ENCODE peak calls at places on chromosomes 6 and 20, in eight cellular contexts. E, J, N, H, X, C, Y and Z are unnamed samples.

GRCh38 chr6:28336284-28337024 is 506 bp upstream of the ZSCAN31 start:
- DNase-seq in H (peak; percentile 36), X (no peak), J (no peak), N (peak; percentile 28), Y (no peak), C (no peak), E (no peak), Z (peak; percentile 35)

GRCh38 chr6:116633685-116634084 is 17.4 kb downstream of the RSPH4A start:
- DNase-seq in E (no peak), J (no peak), Y (no peak), H (no peak), N (peak; percentile 19), C (no peak), X (no peak), Z (peak; percentile 7)

GRCh38 chr6:130190701-130191375 is 31.9 kb downstream of the SAMD3 start:
- DNase-seq in J (no peak), C (no peak), E (no peak), H (no peak), Y (no peak), N (no peak), X (no peak), Z (no peak)

GRCh38 chr6:73722318-73723060 is 26.5 kb downstream of the CD109 start:
- DNase-seq in J (peak; percentile 88), X (no peak), Y (no peak), H (no peak), E (no peak), N (peak; percentile 58), C (no peak), Z (no peak)

GRCh38 chr20:53678990-53679596 is 85.5 kb upstream of the ZNF217 start:
- DNase-seq in Y (no peak), X (no peak), H (no peak), E (no peak), C (no peak), N (no peak), J (no peak), Z (no peak)

GRCh38 chr6:108286366-108286765 is 8.5 kb upstream of the AFG1L start:
- DNase-seq in J (no peak), C (no peak), E (no peak), H (no peak), X (no peak), N (no peak), Y (no peak), Z (no peak)

GRCh38 chr6:122652431-122652830 is 42.2 kb downstream of the PKIB start:
- DNase-seq in H (no peak), Y (no peak), E (no peak), N (peak; percentile 28), J (no peak), C (no peak), X (no peak), Z (no peak)

GRCh38 chr20:50540620-50541605 is 30.7 kb downstream of the PTPN1 start:
- DNase-seq in E (no peak), N (peak; percentile 74), J (peak; percentile 36), C (no peak), H (no peak), Y (no peak), X (no peak), Z (no peak)